ENCODE peak calls at places on chromosomes 2 and 18, in seven cellular contexts. O is Panc1, Y is prostate gland, T is heart left ventricle, J is tibial artery, P is neural progenitor cell, H is aorta. Q is an unnamed sample.

GRCh38 chr2:168912466-168913170 is 11.5 kb downstream of the G6PC2 start:
- DNase-seq in O (no peak), H (no peak), P (peak), Y (no peak), T (peak), J (no peak), Q (no peak)

GRCh38 chr2:96260404-96261260 is 5.2 kb downstream of the TMEM127 start:
- DNase-seq in J (peak), H (peak), O (peak), Y (peak), P (peak), T (peak), Q (peak)

GRCh38 chr2:46389417-46389916 is 89.9 kb upstream of the TMEM247 start:
- DNase-seq in J (no peak), Y (no peak), H (no peak), P (no peak), T (peak), O (no peak), Q (no peak)

GRCh38 chr2:100676346-100676745 is 113.6 kb downstream of the PDCL3 start:
- DNase-seq in H (no peak), Y (no peak), P (no peak), J (no peak), O (no peak), T (no peak), Q (no peak)

GRCh38 chr2:70516596-70516995 is 37.0 kb downstream of the TGFA start:
- DNase-seq in Y (no peak), H (no peak), P (no peak), O (no peak), J (no peak), T (no peak), Q (no peak)

GRCh38 chr2:69773201-69773600 is 31.3 kb downstream of the ANXA4 start:
- DNase-seq in J (no peak), H (no peak), Y (no peak), P (no peak), O (peak), T (no peak), Q (peak)

GRCh38 chr2:171160119-171160629 is 519 bp downstream of the TLK1 start:
- DNase-seq in O (no peak), H (peak), P (peak), Y (peak), J (peak), T (peak), Q (peak)

GRCh38 chr2:161677634-161678033 is 53.4 kb downstream of the SLC4A10 start:
- DNase-seq in Y (no peak), P (no peak), O (no peak), J (no peak), T (no peak), H (no peak), Q (no peak)

GRCh38 chr18:39753178-39753577 is 2187.6 kb upstream of the CELF4 start:
- DNase-seq in O (no peak), Y (no peak), P (no peak), J (no peak), H (no peak), T (no peak), Q (no peak)

GRCh38 chr2:161107265-161107664 is 53.0 kb upstream of the TANK start:
- DNase-seq in P (no peak), J (no peak), O (no peak), T (no peak), H (no peak), Y (no peak), Q (no peak)

GRCh38 chr2:12718662-12719399 is 2.1 kb downstream of the TRIB2 start:
- DNase-seq in J (no peak), H (no peak), Y (no peak), P (peak), T (no peak), O (no peak), Q (no peak)

GRCh38 chr2:172693037-172693436 is 42.6 kb upstream of the RAPGEF4 start:
- DNase-seq in Y (peak), P (no peak), T (peak), O (peak), H (peak), J (peak), Q (peak)

GRCh38 chr2:58671675-58672074 is 430.6 kb upstream of the FANCL start:
- DNase-seq in T (no peak), Y (no peak), P (no peak), O (no peak), J (no peak), H (no peak), Q (no peak)

GRCh38 chr18:23238152-23238531 is 102.9 kb downstream of the CABLES1 start:
- DNase-seq in J (peak), Y (peak), O (no peak), P (no peak), H (peak), T (peak), Q (peak)

GRCh38 chr18:45621068-45621511 is 5.8 kb downstream of the SLC14A2 start:
- DNase-seq in H (no peak), Y (no peak), P (peak), J (peak), T (no peak), O (peak), Q (peak)

GRCh38 chr2:63446658-63447057 is 141.6 kb downstream of the WDPCP start:
- DNase-seq in O (no peak), H (no peak), J (no peak), Y (no peak), T (no peak), P (no peak), Q (no peak)

GRCh38 chr2:223860809-223861738 is 23.7 kb upstream of the AP1S3 start:
- DNase-seq in O (peak), H (no peak), J (no peak), T (no peak), P (no peak), Y (no peak), Q (no peak)

GRCh38 chr2:145764631-145765030 is 1244.7 kb upstream of the ZEB2 start:
- DNase-seq in J (no peak), T (peak), Y (no peak), P (no peak), O (no peak), H (no peak), Q (peak)

GRCh38 chr2:86338778-86339295 is 1.4 kb upstream of the REEP1 start:
- DNase-seq in H (no peak), P (no peak), T (no peak), Y (no peak), J (no peak), O (no peak), Q (no peak)

GRCh38 chr2:99672766-99673375 is 183.1 kb upstream of the REV1 start:
- DNase-seq in O (no peak), T (no peak), Y (no peak), P (no peak), J (no peak), H (no peak), Q (no peak)

GRCh38 chr2:142014536-142014935 is 116.3 kb downstream of the LRP1B start:
- DNase-seq in T (no peak), P (no peak), H (no peak), O (no peak), Y (no peak), J (no peak), Q (no peak)

GRCh38 chr2:228039752-228040534 is 141.5 kb downstream of the SPHKAP start:
- DNase-seq in H (no peak), P (peak), T (no peak), O (no peak), Y (no peak), J (no peak), Q (no peak)

GRCh38 chr2:217220228-217221013 is 360.6 kb upstream of the TNP1 start:
- DNase-seq in O (no peak), P (no peak), H (no peak), J (no peak), T (peak), Y (peak), Q (no peak)

GRCh38 chr18:8217041-8217564 is 392.1 kb upstream of the RAB12 start:
- DNase-seq in J (no peak), P (peak), T (no peak), H (no peak), O (no peak), Y (no peak), Q (no peak)

GRCh38 chr2:70173520-70173919 is 17.3 kb downstream of the C2orf42 start:
- DNase-seq in H (no peak), P (no peak), O (no peak), T (no peak), J (no peak), Y (no peak), Q (no peak)

DNA sequence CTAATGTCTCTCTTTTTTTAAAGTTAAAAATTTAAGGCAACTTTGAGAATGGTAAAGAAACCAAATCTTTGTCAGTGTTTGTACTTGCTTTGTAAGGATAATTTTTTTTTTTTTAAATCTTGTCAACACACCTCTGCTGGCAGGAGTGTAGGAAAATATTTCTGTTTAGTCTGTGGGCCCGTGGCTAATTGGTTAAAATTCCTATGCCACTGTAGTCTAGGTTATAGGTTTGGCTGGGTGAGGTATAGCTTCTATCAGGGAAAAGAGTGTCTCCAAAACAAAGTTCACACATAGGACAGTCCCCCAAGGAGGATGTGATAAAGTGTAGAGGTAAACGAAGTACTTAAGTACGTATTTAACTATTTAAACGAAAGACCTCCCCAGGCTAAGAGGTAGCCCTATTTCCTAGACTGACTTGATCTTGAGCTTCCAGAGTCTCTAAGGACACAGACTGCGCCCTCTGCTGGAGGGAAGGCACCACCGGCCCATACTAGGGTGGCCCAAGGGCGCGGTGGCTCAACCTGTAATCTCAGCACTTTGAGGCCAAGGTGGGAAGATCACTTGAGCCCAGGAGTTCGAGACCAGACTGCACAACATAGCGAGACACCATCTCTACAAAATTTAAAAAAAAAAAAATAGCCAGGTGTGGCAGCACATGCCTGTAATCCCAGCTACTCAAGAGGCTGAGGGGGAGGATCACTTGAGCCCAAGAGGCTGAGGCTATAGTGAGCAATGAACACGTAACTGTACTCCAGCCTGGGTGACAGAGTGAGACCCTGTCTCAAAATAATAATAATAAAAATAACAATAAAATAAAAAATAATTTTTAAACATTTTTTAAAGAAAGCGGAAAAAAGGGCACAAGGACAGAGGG is 8.9 kb downstream of the TEX44 start:
- DNase-seq in H (peak), Y (peak), P (peak), T (peak), J (peak), O (peak), Q (peak)
- H3K27ac ChIP-seq in H (no peak), Y (peak), P (no peak), T (no peak), J (peak), O (no peak), Q (peak)

GRCh38 chr18:12996661-12997292 is 5.6 kb downstream of the CEP192 start:
- DNase-seq in J (no peak), O (no peak), T (no peak), Y (no peak), P (no peak), H (no peak), Q (no peak)

GRCh38 chr18:12995424-12995823 is 4.3 kb downstream of the CEP192 start:
- DNase-seq in J (no peak), T (no peak), H (no peak), P (no peak), Y (no peak), O (no peak), Q (no peak)

GRCh38 chr18:13003466-13003896 is 12.3 kb downstream of the CEP192 start:
- DNase-seq in T (peak), P (peak), H (no peak), Y (peak), O (no peak), J (no peak), Q (no peak)

GRCh38 chr18:12995952-12996477 is 4.9 kb downstream of the CEP192 start:
- DNase-seq in Y (no peak), T (no peak), H (no peak), J (no peak), P (no peak), O (no peak), Q (no peak)

DNA sequence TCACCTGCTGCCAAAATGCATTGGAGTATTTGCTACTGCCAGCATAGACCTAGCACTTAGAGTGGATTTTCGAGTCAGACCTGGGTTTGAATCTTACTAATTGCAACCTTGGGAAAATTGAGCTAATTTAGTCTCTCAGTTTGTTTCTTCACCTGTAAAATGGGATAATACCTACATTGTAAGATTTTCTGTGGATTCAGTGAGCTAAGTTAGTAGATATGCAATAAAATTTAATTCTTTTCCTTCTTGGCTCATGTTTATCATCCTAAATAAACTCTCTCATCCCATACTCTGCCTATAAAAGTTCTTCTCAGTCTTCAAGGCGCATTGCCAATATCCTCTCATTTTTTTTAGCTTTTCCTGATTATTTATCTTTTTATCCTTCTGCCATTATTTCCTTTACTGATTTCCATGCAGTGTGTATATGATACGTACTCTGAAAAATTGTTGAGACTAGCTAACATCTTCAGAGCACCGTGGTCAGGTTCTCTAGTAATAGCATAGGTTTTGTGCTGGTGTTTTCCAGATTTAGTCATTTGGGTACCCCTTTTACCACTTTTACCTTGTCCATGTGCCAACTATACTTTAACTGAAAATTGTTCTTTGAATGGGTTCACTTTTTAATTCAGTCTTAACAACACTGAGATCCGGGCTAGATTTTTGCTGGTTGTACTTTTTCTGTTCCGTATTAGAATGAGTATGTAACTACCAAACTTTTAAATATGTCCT is 7.3 kb downstream of the CEP192 start:
- DNase-seq in T (no peak), P (no peak), Y (no peak), H (no peak), O (no peak), J (no peak), Q (no peak)
- H3K27ac ChIP-seq in T (no peak), P (no peak), Y (no peak), H (no peak), O (no peak), J (no peak), Q (no peak)

DNA sequence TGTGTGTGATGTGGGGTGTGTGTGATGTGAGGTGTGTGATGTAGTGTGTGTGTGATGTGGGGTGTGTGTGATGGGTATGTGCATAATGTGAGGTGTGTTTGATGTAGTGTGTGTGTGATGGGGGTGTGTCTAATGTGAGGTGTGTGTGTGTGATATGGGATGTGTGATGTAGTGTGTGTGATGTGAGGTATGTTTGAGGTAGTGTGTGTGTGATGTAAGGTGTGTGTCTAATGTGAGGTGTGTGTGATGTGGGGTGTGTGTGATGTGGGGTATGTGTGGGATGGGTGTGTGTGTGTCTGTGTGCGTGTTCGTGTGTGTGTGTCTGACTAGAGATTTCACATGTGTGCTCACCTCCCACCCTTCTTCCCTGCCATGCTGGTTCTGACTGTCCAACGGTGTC is 56.3 kb downstream of the TWIST2 start:
- DNase-seq in H (no peak), T (no peak), P (no peak), Y (no peak), O (no peak), J (no peak), Q (no peak)
- H3K27ac ChIP-seq in H (no peak), T (no peak), P (no peak), Y (no peak), O (no peak), J (no peak), Q (no peak)

GRCh38 chr2:268323-268722 is 3.6 kb downstream of the ACP1 start:
- DNase-seq in T (no peak), Y (no peak), P (no peak), H (no peak), O (no peak), J (no peak), Q (no peak)
- H3K27ac ChIP-seq in T (no peak), Y (no peak), P (no peak), H (no peak), O (no peak), J (no peak), Q (no peak)